ENCODE peak calls at places on chromosomes 11 and 22, in ten cellular contexts. One of them, this sample, is unnamed.

GRCh38 chr11:3222941-3223905 is 4.6 kb upstream of the MRGPRG start:
- DNase-seq in amniotic epithelial cell: no peak
- DNase-seq in M059J: no peak
- DNase-seq in NCI-H526 treated with DMSO at 0.1 percent for 48 hours: no peak
- DNase-seq in T-cell: no peak
- DNase-seq in hepatocyte: no peak
- DNase-seq in hepatic stellate cell: no peak
- DNase-seq in type B pancreatic cell: no peak
- DNase-seq in GF-D8: peak; percentile 1
- DNase-seq in right cardiac atrium: no peak
- DNase-seq in this sample: no peak

GRCh38 chr22:22196018-22196533 is 48.5 kb upstream of the VPREB1 start:
- DNase-seq in T-cell: no peak
- DNase-seq in amniotic epithelial cell: no peak
- DNase-seq in M059J: no peak
- DNase-seq in right cardiac atrium: no peak
- DNase-seq in hepatocyte: no peak
- DNase-seq in GF-D8: no peak
- DNase-seq in type B pancreatic cell: no peak
- DNase-seq in hepatic stellate cell: no peak
- DNase-seq in NCI-H526 treated with DMSO at 0.1 percent for 48 hours: no peak
- DNase-seq in this sample: no peak

GRCh38 chr22:17969732-17970131 is 54.6 kb downstream of the MICAL3 start:
- DNase-seq in NCI-H526 treated with DMSO at 0.1 percent for 48 hours: no peak
- DNase-seq in hepatocyte: peak; percentile 65
- DNase-seq in M059J: peak; percentile 86
- DNase-seq in right cardiac atrium: peak; percentile 68
- DNase-seq in hepatic stellate cell: peak; percentile 92
- DNase-seq in amniotic epithelial cell: peak; percentile 95
- DNase-seq in type B pancreatic cell: no peak
- DNase-seq in T-cell: no peak
- DNase-seq in GF-D8: no peak
- DNase-seq in this sample: no peak

GRCh38 chr11:11407065-11407737 is 54.2 kb upstream of the CSNK2A3 start:
- DNase-seq in hepatic stellate cell: no peak
- DNase-seq in right cardiac atrium: no peak
- DNase-seq in amniotic epithelial cell: peak; percentile 4
- DNase-seq in NCI-H526 treated with DMSO at 0.1 percent for 48 hours: no peak
- DNase-seq in type B pancreatic cell: no peak
- DNase-seq in GF-D8: no peak
- DNase-seq in M059J: no peak
- DNase-seq in hepatocyte: no peak
- DNase-seq in T-cell: no peak
- DNase-seq in this sample: no peak

GRCh38 chr22:33109532-33110148 is 51.5 kb upstream of the SYN3 start:
- DNase-seq in GF-D8: no peak
- DNase-seq in right cardiac atrium: no peak
- DNase-seq in amniotic epithelial cell: no peak
- DNase-seq in hepatic stellate cell: no peak
- DNase-seq in type B pancreatic cell: no peak
- DNase-seq in hepatocyte: no peak
- DNase-seq in M059J: no peak
- DNase-seq in T-cell: no peak
- DNase-seq in NCI-H526 treated with DMSO at 0.1 percent for 48 hours: no peak
- DNase-seq in this sample: no peak

GRCh38 chr11:130513132-130513531 is 64.7 kb downstream of the ADAMTS15 start:
- DNase-seq in M059J: peak; percentile 69
- DNase-seq in NCI-H526 treated with DMSO at 0.1 percent for 48 hours: no peak
- DNase-seq in hepatocyte: no peak
- DNase-seq in hepatic stellate cell: no peak
- DNase-seq in T-cell: no peak
- DNase-seq in type B pancreatic cell: no peak
- DNase-seq in GF-D8: no peak
- DNase-seq in amniotic epithelial cell: peak; percentile 23
- DNase-seq in right cardiac atrium: peak; percentile 66
- DNase-seq in this sample: no peak

GRCh38 chr11:35112056-35112845 is 26.7 kb upstream of the CD44 start:
- DNase-seq in amniotic epithelial cell: peak; percentile 89
- DNase-seq in right cardiac atrium: no peak
- DNase-seq in GF-D8: no peak
- DNase-seq in T-cell: no peak
- DNase-seq in NCI-H526 treated with DMSO at 0.1 percent for 48 hours: no peak
- DNase-seq in hepatic stellate cell: no peak
- DNase-seq in M059J: peak; percentile 83
- DNase-seq in hepatocyte: no peak
- DNase-seq in type B pancreatic cell: no peak
- DNase-seq in this sample: no peak

GRCh38 chr22:20548806-20549205 is 41.4 kb downstream of the MED15 start:
- DNase-seq in type B pancreatic cell: no peak
- DNase-seq in right cardiac atrium: no peak
- DNase-seq in hepatic stellate cell: no peak
- DNase-seq in GF-D8: no peak
- DNase-seq in NCI-H526 treated with DMSO at 0.1 percent for 48 hours: no peak
- DNase-seq in M059J: no peak
- DNase-seq in amniotic epithelial cell: no peak
- DNase-seq in T-cell: no peak
- DNase-seq in hepatocyte: no peak
- DNase-seq in this sample: no peak

GRCh38 chr11:108591893-108592292 is 1.7 kb downstream of the EXPH5 start:
- DNase-seq in NCI-H526 treated with DMSO at 0.1 percent for 48 hours: no peak
- DNase-seq in GF-D8: no peak
- DNase-seq in right cardiac atrium: no peak
- DNase-seq in T-cell: no peak
- DNase-seq in type B pancreatic cell: no peak
- DNase-seq in M059J: no peak
- DNase-seq in hepatocyte: no peak
- DNase-seq in amniotic epithelial cell: no peak
- DNase-seq in hepatic stellate cell: no peak
- DNase-seq in this sample: no peak

GRCh38 chr11:101960231-101960630 is 43.9 kb upstream of the ANGPTL5 start:
- DNase-seq in type B pancreatic cell: no peak
- DNase-seq in right cardiac atrium: no peak
- DNase-seq in GF-D8: no peak
- DNase-seq in hepatocyte: no peak
- DNase-seq in M059J: no peak
- DNase-seq in amniotic epithelial cell: peak; percentile 71
- DNase-seq in T-cell: no peak
- DNase-seq in NCI-H526 treated with DMSO at 0.1 percent for 48 hours: no peak
- DNase-seq in hepatic stellate cell: no peak
- DNase-seq in this sample: no peak

GRCh38 chr11:12130180-12130980 is 20.0 kb downstream of the MICAL2 start:
- DNase-seq in GF-D8: no peak
- DNase-seq in M059J: peak; percentile 51
- DNase-seq in right cardiac atrium: no peak
- DNase-seq in hepatic stellate cell: no peak
- DNase-seq in type B pancreatic cell: no peak
- DNase-seq in NCI-H526 treated with DMSO at 0.1 percent for 48 hours: no peak
- DNase-seq in T-cell: no peak
- DNase-seq in hepatocyte: no peak
- DNase-seq in amniotic epithelial cell: no peak
- DNase-seq in this sample: no peak

GRCh38 chr11:17406082-17406817 is 17.8 kb upstream of the KCNJ11 start:
- DNase-seq in right cardiac atrium: no peak
- DNase-seq in NCI-H526 treated with DMSO at 0.1 percent for 48 hours: no peak
- DNase-seq in hepatocyte: no peak
- DNase-seq in hepatic stellate cell: no peak
- DNase-seq in M059J: no peak
- DNase-seq in T-cell: no peak
- DNase-seq in amniotic epithelial cell: no peak
- DNase-seq in type B pancreatic cell: no peak
- DNase-seq in GF-D8: no peak
- DNase-seq in this sample: no peak

GRCh38 chr11:100612766-100613165 is 74.3 kb upstream of the ARHGAP42 start:
- DNase-seq in type B pancreatic cell: no peak
- DNase-seq in NCI-H526 treated with DMSO at 0.1 percent for 48 hours: no peak
- DNase-seq in T-cell: no peak
- DNase-seq in M059J: peak; percentile 46
- DNase-seq in hepatic stellate cell: no peak
- DNase-seq in amniotic epithelial cell: no peak
- DNase-seq in right cardiac atrium: no peak
- DNase-seq in GF-D8: peak; percentile 16
- DNase-seq in hepatocyte: no peak
- DNase-seq in this sample: no peak

GRCh38 chr11:88175707-88176066 is 444 bp upstream of the RAB38 start:
- DNase-seq in NCI-H526 treated with DMSO at 0.1 percent for 48 hours: no peak
- DNase-seq in hepatocyte: no peak
- DNase-seq in type B pancreatic cell: no peak
- DNase-seq in right cardiac atrium: no peak
- DNase-seq in T-cell: no peak
- DNase-seq in hepatic stellate cell: no peak
- DNase-seq in M059J: peak; percentile 40
- DNase-seq in GF-D8: no peak
- DNase-seq in amniotic epithelial cell: no peak
- DNase-seq in this sample: no peak

GRCh38 chr11:9015677-9016076 is 11.9 kb upstream of the NRIP3 start:
- DNase-seq in M059J: peak; percentile 80
- DNase-seq in GF-D8: no peak
- DNase-seq in hepatic stellate cell: peak; percentile 78
- DNase-seq in hepatocyte: peak; percentile 85
- DNase-seq in amniotic epithelial cell: peak; percentile 80
- DNase-seq in right cardiac atrium: peak; percentile 51
- DNase-seq in NCI-H526 treated with DMSO at 0.1 percent for 48 hours: peak; percentile 41
- DNase-seq in type B pancreatic cell: no peak
- DNase-seq in T-cell: peak; percentile 41
- DNase-seq in this sample: peak; percentile 60

GRCh38 chr11:9982127-9982795 is 311.8 kb downstream of the SBF2 start:
- DNase-seq in right cardiac atrium: no peak
- DNase-seq in NCI-H526 treated with DMSO at 0.1 percent for 48 hours: no peak
- DNase-seq in type B pancreatic cell: no peak
- DNase-seq in hepatocyte: no peak
- DNase-seq in amniotic epithelial cell: peak; percentile 37
- DNase-seq in M059J: peak; percentile 57
- DNase-seq in T-cell: no peak
- DNase-seq in hepatic stellate cell: peak; percentile 8
- DNase-seq in GF-D8: no peak
- DNase-seq in this sample: no peak

GRCh38 chr11:35927730-35928129 is 16.1 kb upstream of the LDLRAD3 start:
- DNase-seq in T-cell: no peak
- DNase-seq in type B pancreatic cell: no peak
- DNase-seq in NCI-H526 treated with DMSO at 0.1 percent for 48 hours: no peak
- DNase-seq in hepatic stellate cell: no peak
- DNase-seq in amniotic epithelial cell: peak; percentile 92
- DNase-seq in hepatocyte: peak; percentile 60
- DNase-seq in GF-D8: peak; percentile 0
- DNase-seq in right cardiac atrium: peak; percentile 53
- DNase-seq in M059J: peak; percentile 68
- DNase-seq in this sample: peak; percentile 37

GRCh38 chr11:128690746-128691091 is 3.2 kb upstream of the FLI1 start:
- DNase-seq in amniotic epithelial cell: no peak
- DNase-seq in T-cell: no peak
- DNase-seq in M059J: no peak
- DNase-seq in type B pancreatic cell: no peak
- DNase-seq in hepatic stellate cell: no peak
- DNase-seq in NCI-H526 treated with DMSO at 0.1 percent for 48 hours: no peak
- DNase-seq in hepatocyte: no peak
- DNase-seq in GF-D8: no peak
- DNase-seq in right cardiac atrium: peak; percentile 38
- DNase-seq in this sample: no peak

GRCh38 chr11:75233688-75234295 is 6.8 kb upstream of the TPBGL start:
- DNase-seq in hepatic stellate cell: peak; percentile 42
- DNase-seq in right cardiac atrium: no peak
- DNase-seq in amniotic epithelial cell: peak; percentile 71
- DNase-seq in M059J: peak; percentile 62
- DNase-seq in NCI-H526 treated with DMSO at 0.1 percent for 48 hours: no peak
- DNase-seq in hepatocyte: peak; percentile 81
- DNase-seq in type B pancreatic cell: peak; percentile 64
- DNase-seq in T-cell: peak; percentile 5
- DNase-seq in GF-D8: peak; percentile 9
- DNase-seq in this sample: peak; percentile 19

GRCh38 chr22:23431337-23432072 is 148.6 kb downstream of the IGLL1 start:
- DNase-seq in M059J: no peak
- DNase-seq in T-cell: no peak
- DNase-seq in hepatocyte: peak; percentile 68
- DNase-seq in right cardiac atrium: no peak
- DNase-seq in GF-D8: no peak
- DNase-seq in amniotic epithelial cell: peak; percentile 60
- DNase-seq in type B pancreatic cell: no peak
- DNase-seq in hepatic stellate cell: no peak
- DNase-seq in NCI-H526 treated with DMSO at 0.1 percent for 48 hours: no peak
- DNase-seq in this sample: no peak

GRCh38 chr11:117221775-117222517 is 9.9 kb downstream of the PCSK7 start:
- DNase-seq in NCI-H526 treated with DMSO at 0.1 percent for 48 hours: peak; percentile 46
- DNase-seq in M059J: peak; percentile 79
- DNase-seq in hepatocyte: no peak
- DNase-seq in amniotic epithelial cell: no peak
- DNase-seq in type B pancreatic cell: no peak
- DNase-seq in hepatic stellate cell: no peak
- DNase-seq in right cardiac atrium: peak; percentile 83
- DNase-seq in GF-D8: no peak
- DNase-seq in T-cell: no peak
- DNase-seq in this sample: no peak

GRCh38 chr11:77127969-77128691 is at the start of gene MYO7A:
- DNase-seq in M059J: no peak
- DNase-seq in amniotic epithelial cell: peak; percentile 46
- DNase-seq in T-cell: no peak
- DNase-seq in right cardiac atrium: peak; percentile 71
- DNase-seq in hepatic stellate cell: peak; percentile 79
- DNase-seq in GF-D8: no peak
- DNase-seq in NCI-H526 treated with DMSO at 0.1 percent for 48 hours: peak; percentile 28
- DNase-seq in hepatocyte: peak; percentile 94
- DNase-seq in type B pancreatic cell: no peak
- DNase-seq in this sample: peak; percentile 29

GRCh38 chr11:134562176-134562575 is 150.1 kb upstream of the B3GAT1 start:
- DNase-seq in GF-D8: no peak
- DNase-seq in NCI-H526 treated with DMSO at 0.1 percent for 48 hours: no peak
- DNase-seq in M059J: no peak
- DNase-seq in hepatic stellate cell: no peak
- DNase-seq in amniotic epithelial cell: no peak
- DNase-seq in type B pancreatic cell: peak; percentile 53
- DNase-seq in hepatocyte: no peak
- DNase-seq in T-cell: no peak
- DNase-seq in right cardiac atrium: no peak
- DNase-seq in this sample: no peak

GRCh38 chr11:693415-693831 is 1.6 kb downstream of the DEAF1 start:
- DNase-seq in amniotic epithelial cell: no peak
- DNase-seq in GF-D8: no peak
- DNase-seq in right cardiac atrium: no peak
- DNase-seq in NCI-H526 treated with DMSO at 0.1 percent for 48 hours: no peak
- DNase-seq in T-cell: no peak
- DNase-seq in hepatic stellate cell: peak; percentile 29
- DNase-seq in M059J: no peak
- DNase-seq in type B pancreatic cell: no peak
- DNase-seq in hepatocyte: no peak
- DNase-seq in this sample: no peak

GRCh38 chr11:68401856-68402255 is 58.7 kb upstream of the PPP6R3 start:
- DNase-seq in type B pancreatic cell: no peak
- DNase-seq in right cardiac atrium: no peak
- DNase-seq in T-cell: no peak
- DNase-seq in GF-D8: no peak
- DNase-seq in hepatocyte: no peak
- DNase-seq in amniotic epithelial cell: no peak
- DNase-seq in NCI-H526 treated with DMSO at 0.1 percent for 48 hours: no peak
- DNase-seq in M059J: no peak
- DNase-seq in hepatic stellate cell: no peak
- DNase-seq in this sample: no peak

GRCh38 chr11:101188173-101188572 is 58.6 kb upstream of the PGR start:
- DNase-seq in hepatic stellate cell: no peak
- DNase-seq in M059J: no peak
- DNase-seq in type B pancreatic cell: no peak
- DNase-seq in T-cell: no peak
- DNase-seq in GF-D8: no peak
- DNase-seq in NCI-H526 treated with DMSO at 0.1 percent for 48 hours: no peak
- DNase-seq in right cardiac atrium: no peak
- DNase-seq in amniotic epithelial cell: no peak
- DNase-seq in hepatocyte: no peak
- DNase-seq in this sample: no peak

GRCh38 chr11:82775218-82775617 is 41.6 kb upstream of the FAM181B start:
- DNase-seq in GF-D8: no peak
- DNase-seq in hepatic stellate cell: no peak
- DNase-seq in type B pancreatic cell: no peak
- DNase-seq in amniotic epithelial cell: no peak
- DNase-seq in T-cell: no peak
- DNase-seq in NCI-H526 treated with DMSO at 0.1 percent for 48 hours: no peak
- DNase-seq in M059J: no peak
- DNase-seq in right cardiac atrium: no peak
- DNase-seq in hepatocyte: no peak
- DNase-seq in this sample: no peak

GRCh38 chr22:33192156-33192555 is 134.0 kb upstream of the SYN3 start:
- DNase-seq in hepatic stellate cell: no peak
- DNase-seq in T-cell: no peak
- DNase-seq in M059J: no peak
- DNase-seq in GF-D8: no peak
- DNase-seq in type B pancreatic cell: no peak
- DNase-seq in right cardiac atrium: no peak
- DNase-seq in hepatocyte: no peak
- DNase-seq in amniotic epithelial cell: no peak
- DNase-seq in NCI-H526 treated with DMSO at 0.1 percent for 48 hours: no peak
- DNase-seq in this sample: no peak